ENCODE peak calls at places on chromosomes 1 and 21, in six cellular contexts. P is foreskin fibroblast, O is astrocyte of the cerebellum, D is stomach, R is kidney, U is A549. X is an unnamed sample.

GRCh38 chr1:66250483-66250882 is 283.5 kb upstream of the SGIP1 start:
- DNase-seq in P (peak; percentile 57), O (no peak), D (no peak), R (no peak), U (no peak), X (no peak)

GRCh38 chr1:18957136-18957521 is 653 bp upstream of the IFFO2 start:
- DNase-seq in P (no peak), O (no peak), D (no peak), R (peak; percentile 90), U (no peak), X (no peak)

GRCh38 chr1:81453971-81454370 is 346.8 kb upstream of the ADGRL2 start:
- DNase-seq in P (no peak), O (no peak), D (no peak), R (no peak), U (no peak), X (no peak)

GRCh38 chr1:17909634-17910033 is 154.5 kb downstream of the ACTL8 start:
- DNase-seq in P (peak; percentile 65), O (no peak), D (no peak), R (no peak), U (no peak), X (no peak)

GRCh38 chr1:22418852-22419480 is 32.7 kb upstream of the ZBTB40 start:
- DNase-seq in P (peak; percentile 56), O (no peak), D (no peak), R (no peak), U (no peak), X (no peak)

GRCh38 chr1:229196404-229197224 is 74.3 kb upstream of the RAB4A start:
- DNase-seq in P (peak; percentile 36), O (no peak), D (no peak), R (no peak), U (no peak), X (no peak)

GRCh38 chr1:230476622-230477003 is 50.5 kb upstream of the PGBD5 start:
- DNase-seq in P (no peak), O (no peak), D (no peak), R (no peak), U (no peak), X (no peak)

GRCh38 chr1:151436985-151437384 is 22.3 kb downstream of the POGZ start:
- DNase-seq in P (no peak), O (no peak), D (no peak), R (no peak), U (no peak), X (no peak)

GRCh38 chr21:42980959-42981523 is 6.7 kb downstream of the PKNOX1 start:
- DNase-seq in P (peak; percentile 19), O (no peak), D (no peak), R (no peak), U (no peak), X (no peak)

DNA sequence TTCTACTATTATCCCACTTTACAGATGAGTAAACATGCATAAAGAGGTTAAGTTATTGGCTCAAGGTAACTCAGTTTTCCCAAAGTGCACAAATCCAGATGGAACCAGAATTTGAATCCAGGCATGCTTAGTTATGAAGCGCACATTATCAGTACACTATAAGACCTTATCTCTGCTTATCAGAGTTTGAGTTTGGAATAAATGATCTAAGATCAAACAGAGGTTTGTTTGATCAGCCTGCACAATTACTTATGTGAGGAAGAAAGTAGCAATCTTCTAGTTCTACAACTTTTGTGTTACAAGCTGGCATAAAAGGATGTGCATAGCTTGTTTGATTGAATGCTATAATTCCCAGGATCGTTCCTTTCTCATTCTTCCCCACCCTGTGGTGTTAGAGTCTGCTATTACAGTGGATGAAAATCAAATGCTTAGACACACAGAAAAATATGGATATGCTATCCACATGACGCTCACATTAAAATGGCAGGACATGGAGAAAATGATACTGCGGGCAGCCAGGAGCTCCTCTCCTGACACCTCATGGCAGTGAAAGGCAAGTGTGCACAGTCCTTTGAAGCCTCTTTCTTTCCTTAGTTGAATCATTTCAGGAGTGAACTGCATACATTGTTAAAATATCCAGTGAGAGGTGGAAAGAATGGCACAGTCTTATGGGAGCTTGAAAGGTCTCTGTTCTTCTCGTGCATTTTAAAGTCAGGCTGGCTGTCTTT is 24.0 kb upstream of the PBX1 start:
- DNase-seq in P (no peak), O (no peak), D (no peak), R (no peak), U (no peak), X (no peak)
- TF ChIP-seq CTCF in P (no peak), O (no peak), D (no peak), R (no peak), U (no peak), X (no peak)

DNA sequence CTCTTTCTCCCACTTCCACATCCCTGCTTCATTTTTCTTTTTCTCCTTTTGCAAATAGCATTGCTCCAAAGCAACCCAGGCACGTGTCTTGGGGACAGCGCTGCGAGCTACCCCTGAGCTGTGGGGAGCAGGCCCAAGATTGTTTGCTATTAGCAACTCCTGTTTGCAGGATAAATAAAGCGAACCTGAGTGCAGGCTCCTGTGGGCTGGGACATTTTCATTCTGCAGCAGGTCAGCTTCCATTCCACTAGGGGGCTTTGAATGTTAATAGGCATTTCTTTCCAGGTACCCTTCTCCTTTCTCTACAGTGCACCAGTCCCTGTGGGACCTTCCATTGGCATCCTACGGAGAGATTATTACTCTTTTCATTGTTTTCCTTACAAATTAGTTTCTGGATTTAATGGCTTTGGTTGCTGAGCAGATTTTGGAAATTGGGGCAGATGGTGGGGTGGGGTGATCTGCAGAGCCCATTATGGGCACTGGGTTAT is 54.0 kb downstream of the OLFML3 start:
- DNase-seq in P (peak; percentile 10), O (no peak), D (no peak), R (no peak), U (peak; percentile 44), X (no peak)
- TF ChIP-seq CTCF in P (peak; percentile 52), O (peak; percentile 68), D (peak; percentile 41), R (no peak), U (peak; percentile 48), X (no peak)

DNA sequence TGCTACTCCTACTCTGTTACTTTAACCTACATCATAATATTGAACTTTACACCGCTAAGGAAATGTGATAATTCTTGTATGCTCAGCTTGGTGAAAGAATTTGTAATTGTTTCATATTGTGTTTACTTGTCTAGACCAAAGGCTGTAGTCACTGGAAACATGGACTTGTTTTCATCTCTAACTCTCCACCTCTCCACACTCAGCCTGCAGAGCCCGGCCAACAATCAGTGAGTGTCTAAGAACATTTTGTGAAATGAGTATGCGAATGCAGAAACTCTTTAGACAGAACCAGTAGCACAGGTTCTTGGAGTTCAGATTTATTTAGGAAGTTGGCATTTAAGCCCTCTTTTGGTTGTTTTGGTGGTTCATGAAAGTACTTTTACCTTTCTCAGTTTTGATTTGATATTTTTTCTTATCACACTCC is 3.2 kb upstream of the RWDD3 start:
- DNase-seq in P (no peak), O (no peak), D (peak; percentile 40), R (no peak), U (no peak), X (peak; percentile 31)
- TF ChIP-seq CTCF in P (no peak), O (no peak), D (no peak), R (no peak), U (no peak), X (no peak)

GRCh38 chr1:177256153-177256814 is 85.5 kb downstream of the BRINP2 start:
- DNase-seq in P (peak; percentile 89), O (peak; percentile 90), D (peak; percentile 75), R (peak; percentile 86), U (peak; percentile 72), X (peak; percentile 92)
- TF ChIP-seq CTCF in P (peak; percentile 66), O (peak; percentile 72), D (peak; percentile 51), R (peak; percentile 61), U (peak; percentile 36), X (peak; percentile 92)

GRCh38 chr1:9040659-9041030 is 14.4 kb upstream of the SLC2A7 start:
- DNase-seq in P (no peak), O (no peak), D (no peak), R (peak; percentile 23), U (no peak), X (no peak)
- TF ChIP-seq CTCF in P (no peak), O (no peak), D (no peak), R (no peak), U (no peak), X (no peak)

GRCh38 chr21:18950045-18950740 is 546.6 kb upstream of the TMPRSS15 start:
- DNase-seq in P (no peak), O (no peak), D (no peak), R (no peak), U (no peak), X (no peak)

GRCh38 chr21:18954415-18954972 is 550.9 kb upstream of the TMPRSS15 start:
- DNase-seq in P (no peak), O (no peak), D (no peak), R (no peak), U (no peak), X (no peak)

GRCh38 chr21:18951291-18952038 is 547.9 kb upstream of the TMPRSS15 start:
- DNase-seq in P (no peak), O (peak; percentile 19), D (no peak), R (no peak), U (peak; percentile 5), X (no peak)
- TF ChIP-seq CTCF in P (no peak), O (peak; percentile 48), D (peak; percentile 18), R (peak; percentile 49), U (no peak), X (no peak)

GRCh38 chr1:55339681-55340080 is 124.5 kb upstream of the USP24 start:
- DNase-seq in P (no peak), O (no peak), D (no peak), R (no peak), U (no peak), X (no peak)

GRCh38 chr1:55334797-55335196 is 119.6 kb upstream of the USP24 start:
- DNase-seq in P (no peak), O (no peak), D (no peak), R (no peak), U (no peak), X (no peak)

GRCh38 chr1:55338448-55338820 is 123.3 kb upstream of the USP24 start:
- DNase-seq in P (no peak), O (no peak), D (no peak), R (no peak), U (no peak), X (no peak)

GRCh38 chr1:55334140-55334539 is 119.0 kb upstream of the USP24 start:
- DNase-seq in P (no peak), O (no peak), D (no peak), R (no peak), U (no peak), X (no peak)

DNA sequence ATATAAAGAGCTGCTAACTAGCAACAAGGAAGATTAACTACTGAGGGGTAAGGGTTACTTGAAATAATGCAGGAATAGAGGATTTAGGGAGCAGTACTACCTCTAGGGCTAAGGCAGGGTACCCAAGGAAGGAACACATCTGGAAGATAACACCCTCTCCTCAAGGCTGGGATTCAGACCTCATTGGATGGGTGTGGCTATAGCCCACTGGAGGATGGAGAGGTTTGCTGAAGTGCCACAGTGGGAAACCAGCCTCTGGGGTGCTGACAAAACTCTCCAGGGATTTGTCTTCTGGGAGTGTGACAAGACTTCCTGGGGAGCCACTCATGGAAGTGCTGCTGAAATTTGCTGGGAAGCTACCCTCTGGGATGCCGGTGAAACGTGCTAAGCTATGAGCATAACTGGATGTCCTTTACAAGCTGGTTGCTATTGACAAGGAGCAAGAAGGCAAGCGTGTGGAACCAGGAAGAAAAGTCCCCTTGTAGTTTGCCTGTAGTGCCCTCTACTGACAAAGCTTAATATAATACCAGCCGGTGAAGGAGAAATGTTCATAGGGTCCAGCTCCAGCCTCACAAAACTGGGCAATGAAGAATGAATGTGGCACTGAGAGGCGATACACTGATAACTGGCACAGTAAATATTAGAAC is 122.8 kb upstream of the USP24 start:
- DNase-seq in P (peak; percentile 74), O (peak; percentile 43), D (no peak), R (no peak), U (peak; percentile 66), X (peak; percentile 9)
- TF ChIP-seq CTCF in P (peak; percentile 56), O (peak; percentile 47), D (no peak), R (peak; percentile 41), U (no peak), X (no peak)

X was measured in Calu3.